ENCODE peak calls at places on chromosome 21, in four cellular contexts. P is heart left ventricle, S is IMR-90, R is K562. N is an unnamed sample.

GRCh38 chr21:37232274-37233018 is 34.7 kb downstream of the VPS26C start:
- DNase-seq in P (no peak), S (no peak), R (no peak), N (no peak)

GRCh38 chr21:15992171-15992570 is 262.4 kb downstream of the USP25 start:
- DNase-seq in P (no peak), S (peak; percentile 63), R (no peak), N (peak; percentile 58)

GRCh38 chr21:37060296-37060695 is 12.6 kb downstream of the PIGP start:
- DNase-seq in P (peak; percentile 57), S (peak; percentile 98), R (no peak), N (peak; percentile 80)

GRCh38 chr21:34642211-34643075 is 26.4 kb upstream of the CLIC6 start:
- DNase-seq in P (no peak), S (peak; percentile 18), R (no peak), N (no peak)

GRCh38 chr21:46624050-46624449 is 11.4 kb upstream of the PRMT2 start:
- DNase-seq in P (no peak), S (no peak), R (no peak), N (no peak)

GRCh38 chr21:17577701-17578100 is 35.0 kb downstream of the BTG3 start:
- DNase-seq in P (no peak), S (no peak), R (no peak), N (no peak)

GRCh38 chr21:16551101-16551695 is 821.4 kb downstream of the USP25 start:
- DNase-seq in P (no peak), S (no peak), R (no peak), N (no peak)

GRCh38 chr21:42858185-42858847 is 21.0 kb downstream of the WDR4 start:
- DNase-seq in P (no peak), S (no peak), R (no peak), N (no peak)

GRCh38 chr21:16473965-16474364 is 744.2 kb downstream of the USP25 start:
- DNase-seq in P (peak; percentile 28), S (peak; percentile 12), R (no peak), N (peak; percentile 14)

GRCh38 chr21:34813266-34813886 is 144.6 kb downstream of the CLIC6 start:
- DNase-seq in P (no peak), S (peak; percentile 90), R (no peak), N (no peak)

GRCh38 chr21:15058718-15059316 is 6.0 kb downstream of the NRIP1 start:
- DNase-seq in P (no peak), S (peak; percentile 68), R (peak; percentile 34), N (peak; percentile 14)

GRCh38 chr21:21007606-21008005 is 9.4 kb downstream of the NCAM2 start:
- DNase-seq in P (no peak), S (peak; percentile 34), R (no peak), N (no peak)

GRCh38 chr21:31457675-31458074 is 113.6 kb upstream of the TIAM1 start:
- DNase-seq in P (no peak), S (no peak), R (peak; percentile 21), N (no peak)

GRCh38 chr21:42757422-42757821 is 104.0 kb downstream of the PDE9A start:
- DNase-seq in P (peak; percentile 4), S (no peak), R (no peak), N (no peak)

GRCh38 chr21:22900511-22900910 is 1902.3 kb downstream of the NCAM2 start:
- DNase-seq in P (no peak), S (peak; percentile 2), R (no peak), N (no peak)

GRCh38 chr21:34351786-34352241 is 12.0 kb upstream of the KCNE2 start:
- DNase-seq in P (peak; percentile 70), S (peak; percentile 26), R (peak; percentile 66), N (no peak)

GRCh38 chr21:14072761-14073535 is 137.8 kb downstream of the LIPI start:
- DNase-seq in P (no peak), S (no peak), R (no peak), N (no peak)

GRCh38 chr21:25887166-25887565 is 152.4 kb downstream of the GABPA start:
- DNase-seq in P (no peak), S (no peak), R (no peak), N (no peak)

GRCh38 chr21:24705201-24705600 is 902.1 kb downstream of the MRPL39 start:
- DNase-seq in P (no peak), S (no peak), R (no peak), N (no peak)

GRCh38 chr21:35614412-35614901 is 445.9 kb downstream of the SETD4 start:
- DNase-seq in P (no peak), S (peak; percentile 39), R (peak; percentile 35), N (no peak)

GRCh38 chr21:36156815-36157670 is at the start of gene DOP1B:
- DNase-seq in P (no peak), S (no peak), R (no peak), N (no peak)

GRCh38 chr21:43362306-43362927 is 64.5 kb downstream of the SIK1 start:
- DNase-seq in P (peak; percentile 87), S (peak; percentile 86), R (no peak), N (peak; percentile 56)

GRCh38 chr21:46155514-46156377 is at the start of gene FTCD:
- DNase-seq in P (no peak), S (no peak), R (no peak), N (no peak)

GRCh38 chr21:26169061-26169610 is 1.4 kb downstream of the APP start:
- DNase-seq in P (peak; percentile 46), S (peak; percentile 71), R (no peak), N (peak; percentile 31)

GRCh38 chr21:23853796-23854379 is 1753.4 kb downstream of the MRPL39 start:
- DNase-seq in P (no peak), S (peak; percentile 31), R (peak; percentile 50), N (no peak)

GRCh38 chr21:31310750-31311149 is 33.3 kb downstream of the TIAM1 start:
- DNase-seq in P (no peak), S (peak; percentile 81), R (no peak), N (peak; percentile 11)

GRCh38 chr21:35303085-35303484 is 254.0 kb upstream of the RUNX1 start:
- DNase-seq in P (no peak), S (peak; percentile 93), R (no peak), N (peak; percentile 47)

GRCh38 chr21:34128124-34128523 is 54.7 kb downstream of the MRPS6 start:
- DNase-seq in P (no peak), S (no peak), R (no peak), N (peak; percentile 31)

GRCh38 chr21:36388076-36388475 is 2.9 kb downstream of the CHAF1B start:
- DNase-seq in P (no peak), S (no peak), R (no peak), N (no peak)

GRCh38 chr21:15221799-15222386 is 157.1 kb upstream of the NRIP1 start:
- DNase-seq in P (peak; percentile 74), S (peak; percentile 65), R (no peak), N (peak; percentile 78)

GRCh38 chr21:26444646-26445045 is 128.4 kb downstream of the CYYR1 start:
- DNase-seq in P (no peak), S (no peak), R (no peak), N (no peak)

GRCh38 chr21:17454315-17455027 is 58.4 kb upstream of the CXADR start:
- DNase-seq in P (no peak), S (peak; percentile 92), R (peak; percentile 52), N (peak; percentile 83)

GRCh38 chr21:18398843-18399242 is 4.7 kb downstream of the TMPRSS15 start:
- DNase-seq in P (no peak), S (no peak), R (no peak), N (no peak)

GRCh38 chr21:14691924-14692323 is 145.8 kb upstream of the SAMSN1 start:
- DNase-seq in P (no peak), S (no peak), R (no peak), N (no peak)

GRCh38 chr21:37503848-37504467 is 137.4 kb downstream of the DYRK1A start:
- DNase-seq in P (no peak), S (peak; percentile 87), R (no peak), N (no peak)

GRCh38 chr21:44933938-44934260 is 5.9 kb upstream of the SLX9 start:
- DNase-seq in P (no peak), S (no peak), R (no peak), N (no peak)

GRCh38 chr21:44931501-44932365 is 8.1 kb upstream of the SLX9 start:
- DNase-seq in P (no peak), S (no peak), R (no peak), N (no peak)

GRCh38 chr21:44931137-44931500 is 8.7 kb upstream of the SLX9 start:
- DNase-seq in P (no peak), S (no peak), R (no peak), N (no peak)

GRCh38 chr21:44933199-44933937 is 6.5 kb upstream of the SLX9 start:
- DNase-seq in P (no peak), S (no peak), R (no peak), N (no peak)

GRCh38 chr21:44932366-44933181 is 7.3 kb upstream of the SLX9 start:
- DNase-seq in P (peak; percentile 61), S (no peak), R (peak; percentile 81), N (no peak)
- H3K27me3 ChIP-seq in P (peaks cover 17% of the 10 kb centered on the region), S (peaks cover 59% of the 10 kb centered on the region), R (peaks cover 15% of the 10 kb centered on the region), N (peaks cover 12% of the 10 kb centered on the region)

GRCh38 chr21:39319814-39320332 is 6.4 kb upstream of the BRWD1 start:
- DNase-seq in P (peak; percentile 43), S (peak; percentile 33), R (peak; percentile 78), N (peak; percentile 11)

GRCh38 chr21:39319251-39319756 is 5.9 kb upstream of the BRWD1 start:
- DNase-seq in P (peak; percentile 73), S (peak; percentile 48), R (no peak), N (no peak)

GRCh38 chr21:39317134-39318090 is 4.0 kb upstream of the BRWD1 start:
- DNase-seq in P (no peak), S (no peak), R (peak; percentile 57), N (no peak)

GRCh38 chr21:39316729-39317128 is 3.3 kb upstream of the BRWD1 start:
- DNase-seq in P (no peak), S (no peak), R (no peak), N (no peak)

GRCh38 chr21:39318091-39318959 is 4.9 kb upstream of the BRWD1 start:
- DNase-seq in P (no peak), S (no peak), R (no peak), N (no peak)
- H3K4me3 ChIP-seq in P (no peak overlapping the region), S (no peak overlapping the region), R (no peak overlapping the region), N (no peak overlapping the region)

GRCh38 chr21:29323189-29323588 is 24.5 kb downstream of the BACH1 start:
- DNase-seq in P (no peak), S (no peak), R (no peak), N (no peak)
- H3K9me3 ChIP-seq in P (no peaks in the 10 kb centered on the region), S (no peaks in the 10 kb centered on the region), R (peaks cover 23% of the 10 kb centered on the region), N (no peaks in the 10 kb centered on the region)

GRCh38 chr21:44701023-44701400 is 4.0 kb downstream of the KRTAP10-12 start:
- DNase-seq in P (no peak), S (no peak), R (no peak), N (no peak)
- H3K27me3 ChIP-seq in P (peaks cover 5% of the 10 kb centered on the region), S (peaks cover 70% of the 10 kb centered on the region), R (peaks cover 43% of the 10 kb centered on the region), N (peaks cover 8% of the 10 kb centered on the region)

DNA sequence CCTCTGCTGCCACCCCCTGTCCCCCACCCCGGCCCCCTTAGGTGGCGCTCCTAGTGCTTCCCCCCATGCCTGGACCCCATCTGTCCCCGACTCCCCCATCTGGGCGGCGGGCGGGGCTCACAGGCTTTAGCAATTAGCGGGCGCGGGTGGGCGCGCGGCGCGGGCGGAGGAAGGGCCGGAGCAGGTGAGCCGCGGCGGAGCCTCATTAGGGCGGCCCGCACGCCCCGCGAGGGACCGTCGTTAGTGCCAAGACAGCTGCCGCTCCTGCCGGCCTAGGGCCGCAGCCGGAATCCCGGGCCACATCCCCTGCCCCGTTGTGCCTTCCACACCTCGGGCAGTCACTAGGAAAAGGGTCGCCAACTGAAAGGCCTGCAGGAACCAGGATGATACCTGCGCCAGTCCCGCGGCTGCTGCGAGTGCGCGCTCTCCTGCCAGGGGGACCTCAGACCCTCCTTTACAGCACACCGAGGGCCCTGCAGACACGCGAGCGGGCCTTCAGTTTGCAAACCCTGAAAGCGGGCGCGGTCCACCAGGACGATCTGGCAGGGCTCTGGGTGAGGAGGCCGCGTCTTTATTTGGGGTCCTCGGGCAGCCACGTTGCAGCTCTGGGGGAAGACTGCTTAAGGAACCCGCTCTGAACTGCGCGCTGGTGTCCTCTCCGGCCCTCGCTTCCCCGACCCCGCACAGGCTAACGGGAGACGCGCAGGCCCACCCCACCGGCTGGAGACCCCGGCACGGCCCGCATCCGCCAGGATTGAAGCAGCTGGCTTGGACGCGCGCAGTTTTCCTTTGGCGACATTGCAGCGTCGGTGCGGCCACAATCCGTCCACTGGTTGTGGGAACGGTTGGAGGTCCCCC is 7.6 kb downstream of the OLIG2 start:
- DNase-seq in P (no peak), S (no peak), R (no peak), N (no peak)
- H3K4me3 ChIP-seq in P (no peak overlapping the region), S (no peak overlapping the region), R (no peak overlapping the region), N (no peak overlapping the region)